ENCODE peak calls at places on chromosomes 2 and 18, in ten cellular contexts. D is ovary; C is CD8-positive, alpha-beta T cell; U is HCT116; R is AG10803; H is right cardiac atrium; Z is MM.1S; I is IMR-90; F is GM23338; N is BJ. W is an unnamed sample.

GRCh38 chr2:216882876-216883275 is 23.0 kb upstream of the TNP1 start:
- DNase-seq in F (no peak), C (no peak), D (no peak), H (no peak), R (no peak), N (no peak), U (no peak), Z (no peak), I (no peak), W (no peak)

GRCh38 chr2:165070089-165070488 is 114.8 kb upstream of the SLC38A11 start:
- DNase-seq in D (no peak), U (no peak), N (no peak), Z (no peak), R (no peak), H (no peak), F (peak; percentile 78), I (no peak), C (no peak), W (no peak)

GRCh38 chr2:175008801-175009495 is 3.8 kb upstream of the CHN1 start:
- DNase-seq in H (no peak), U (no peak), Z (no peak), I (no peak), C (no peak), R (no peak), N (no peak), F (no peak), D (no peak), W (no peak)

GRCh38 chr2:181953773-181954537 is 31.7 kb upstream of the PPP1R1C start:
- DNase-seq in H (peak; percentile 35), R (peak; percentile 45), N (no peak), I (peak; percentile 62), Z (peak; percentile 79), D (peak; percentile 51), F (peak; percentile 95), U (peak; percentile 83), C (peak; percentile 52), W (peak; percentile 38)

GRCh38 chr2:42072349-42073118 is 24.7 kb downstream of the PKDCC start:
- DNase-seq in U (no peak), Z (no peak), I (peak; percentile 48), R (peak; percentile 54), D (no peak), C (no peak), N (no peak), F (peak; percentile 43), H (no peak), W (no peak)

GRCh38 chr18:23992119-23992940 is 22.2 kb upstream of the TTC39C start:
- DNase-seq in R (peak; percentile 72), C (no peak), N (no peak), U (no peak), Z (no peak), D (peak; percentile 23), F (no peak), H (peak; percentile 35), I (peak; percentile 38), W (no peak)

GRCh38 chr2:224576098-224576715 is 9.0 kb downstream of the CUL3 start:
- DNase-seq in U (no peak), I (no peak), N (no peak), H (no peak), D (no peak), C (no peak), Z (no peak), R (no peak), F (no peak), W (no peak)

GRCh38 chr2:13681936-13682335 is 950.6 kb upstream of the LRATD1 start:
- DNase-seq in C (no peak), F (no peak), I (peak; percentile 42), U (no peak), D (no peak), H (no peak), Z (no peak), R (no peak), N (no peak), W (no peak)

GRCh38 chr2:85255813-85256581 is 71.8 kb downstream of the TGOLN2 start:
- DNase-seq in I (peak; percentile 80), R (peak; percentile 53), H (no peak), D (peak; percentile 64), U (no peak), C (no peak), F (peak; percentile 93), Z (no peak), N (no peak), W (peak; percentile 36)

GRCh38 chr2:118654945-118655344 is 192.5 kb downstream of the EN1 start:
- DNase-seq in U (no peak), I (no peak), C (no peak), Z (no peak), N (no peak), D (no peak), H (no peak), R (peak; percentile 51), F (no peak), W (no peak)

GRCh38 chr2:23587330-23587729 is 202.4 kb downstream of the KLHL29 start:
- DNase-seq in N (no peak), R (no peak), U (no peak), D (no peak), I (no peak), Z (no peak), F (no peak), H (no peak), C (no peak), W (no peak)

GRCh38 chr18:42578781-42579180 is 536.7 kb downstream of the RIT2 start:
- DNase-seq in U (no peak), R (peak; percentile 27), N (no peak), C (no peak), F (no peak), D (no peak), I (no peak), Z (no peak), H (no peak), W (peak; percentile 22)

GRCh38 chr2:10124538-10125045 is 2.1 kb downstream of the RRM2 start:
- DNase-seq in C (no peak), I (peak; percentile 82), Z (peak; percentile 74), F (peak; percentile 78), N (no peak), H (no peak), U (no peak), R (peak; percentile 78), D (peak; percentile 34), W (peak; percentile 79)

GRCh38 chr2:66389651-66390131 is 45.2 kb upstream of the MEIS1 start:
- DNase-seq in U (no peak), Z (no peak), H (no peak), F (no peak), N (no peak), I (no peak), R (no peak), C (no peak), D (no peak), W (no peak)

GRCh38 chr2:50492452-50492851 is 539.5 kb downstream of the NRXN1 start:
- DNase-seq in N (no peak), Z (peak; percentile 71), I (peak; percentile 65), R (peak; percentile 55), D (peak; percentile 15), C (no peak), F (peak; percentile 83), U (peak; percentile 35), H (no peak), W (peak; percentile 29)

DNA sequence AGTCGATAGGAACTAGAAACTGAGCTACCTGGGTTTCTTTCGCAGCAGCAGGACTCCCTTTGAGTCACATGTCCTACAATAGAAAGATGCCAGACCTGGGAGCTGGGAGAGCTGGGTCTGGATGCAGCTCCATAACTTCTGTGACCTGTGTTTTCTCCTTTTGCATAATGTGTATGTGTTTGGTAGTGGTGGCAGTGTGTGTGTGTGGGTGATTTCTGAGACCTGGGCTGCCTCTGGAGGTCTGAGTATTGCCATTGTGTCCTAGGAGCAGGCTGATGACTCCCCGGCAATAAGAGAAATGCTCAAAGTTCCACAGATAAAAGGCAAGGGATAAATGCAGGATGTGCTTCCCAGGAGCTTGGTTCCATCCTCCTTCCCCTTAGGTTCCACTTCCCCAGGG is 6.4 kb downstream of the WNT10A start:
- DNase-seq in N (no peak), D (no peak), H (no peak), C (no peak), U (no peak), I (no peak), Z (no peak), F (no peak), R (no peak), W (no peak)
- H3K4me3 ChIP-seq in N (no peak overlapping the region), D (no peak overlapping the region), H (no peak overlapping the region), C (no peak overlapping the region), U (no peak overlapping the region), I (no peak overlapping the region), Z (no peak overlapping the region), F (no peak overlapping the region), R (no peak overlapping the region), W (no peak overlapping the region)

GRCh38 chr2:127674241-127675209 is 805 bp downstream of the LIMS2 start:
- DNase-seq in U (no peak), N (no peak), C (no peak), F (peak; percentile 47), Z (no peak), I (no peak), D (no peak), H (peak; percentile 65), R (peak; percentile 11), W (no peak)
- H3K4me3 ChIP-seq in U (peak overlapping the region; percentile 21), N (peak overlapping the region; percentile 60), C (peak overlapping the region; percentile 48), F (peak overlapping the region; percentile 58), Z (no peak overlapping the region), I (peak overlapping the region; percentile 84), D (peak overlapping the region; percentile 56), H (peak overlapping the region; percentile 77), R (peak overlapping the region; percentile 70), W (peak overlapping the region; percentile 42)

GRCh38 chr2:75787532-75788132 is 76.9 kb upstream of the GCFC2 start:
- DNase-seq in F (peak; percentile 79), N (no peak), I (peak; percentile 29), D (no peak), Z (peak; percentile 58), U (peak; percentile 10), R (peak; percentile 29), C (no peak), H (no peak), W (peak; percentile 5)
- H3K4me3 ChIP-seq in F (no peak overlapping the region), N (no peak overlapping the region), I (no peak overlapping the region), D (no peak overlapping the region), Z (no peak overlapping the region), U (no peak overlapping the region), R (no peak overlapping the region), C (no peak overlapping the region), H (no peak overlapping the region), W (no peak overlapping the region)

GRCh38 chr2:31258351-31258750 is 24.4 kb downstream of the EHD3 start:
- DNase-seq in N (no peak), H (no peak), I (no peak), D (no peak), C (no peak), U (no peak), Z (peak; percentile 16), F (no peak), R (no peak), W (no peak)

GRCh38 chr2:31254237-31255203 is 20.6 kb downstream of the EHD3 start:
- DNase-seq in D (no peak), U (no peak), H (no peak), Z (no peak), R (no peak), F (no peak), I (no peak), N (no peak), C (no peak), W (no peak)

GRCh38 chr2:31259075-31259474 is 25.1 kb downstream of the EHD3 start:
- DNase-seq in Z (no peak), D (no peak), U (no peak), H (no peak), N (no peak), R (no peak), I (no peak), C (no peak), F (no peak), W (no peak)

GRCh38 chr2:31255911-31256571 is 22.1 kb downstream of the EHD3 start:
- DNase-seq in C (no peak), Z (peak; percentile 57), H (no peak), R (no peak), N (no peak), I (peak; percentile 35), F (no peak), U (no peak), D (no peak), W (no peak)

GRCh38 chr2:31256611-31257382 is 22.8 kb downstream of the EHD3 start:
- DNase-seq in D (no peak), F (peak; percentile 44), N (no peak), H (no peak), C (no peak), I (no peak), R (no peak), Z (peak; percentile 17), U (no peak), W (no peak)
- H3K4me3 ChIP-seq in D (no peak overlapping the region), F (no peak overlapping the region), N (no peak overlapping the region), H (no peak overlapping the region), C (no peak overlapping the region), I (no peak overlapping the region), R (no peak overlapping the region), Z (no peak overlapping the region), U (no peak overlapping the region), W (no peak overlapping the region)